ENCODE peak calls at places on chromosomes 13 and 19, in six cellular contexts. One of them, this sample, is unnamed.

GRCh38 chr19:1746401-1747284 is 6.7 kb upstream of the ONECUT3 start:
- DNase-seq in K562: no peak
- DNase-seq in GM12891: no peak
- DNase-seq in H1: peak
- DNase-seq in GM12878: no peak
- DNase-seq in HepG2: no peak
- DNase-seq in this sample: no peak

GRCh38 chr13:43785166-43785680 is 1.5 kb downstream of the ENOX1 start:
- DNase-seq in K562: no peak
- DNase-seq in GM12891: no peak
- DNase-seq in H1: no peak
- DNase-seq in GM12878: no peak
- DNase-seq in HepG2: no peak
- DNase-seq in this sample: no peak

GRCh38 chr19:35278578-35279284 is 3.6 kb upstream of the HAMP start:
- DNase-seq in K562: no peak
- DNase-seq in GM12891: no peak
- DNase-seq in H1: no peak
- DNase-seq in GM12878: no peak
- DNase-seq in HepG2: no peak
- DNase-seq in this sample: no peak

GRCh38 chr19:12784871-12785430 is 6.3 kb upstream of the JUNB start:
- DNase-seq in K562: no peak
- DNase-seq in GM12891: no peak
- DNase-seq in H1: no peak
- DNase-seq in GM12878: no peak
- DNase-seq in HepG2: no peak
- DNase-seq in this sample: no peak

GRCh38 chr13:113814435-113814821 is 49.4 kb downstream of the GAS6 start:
- DNase-seq in K562: no peak
- DNase-seq in GM12891: no peak
- DNase-seq in H1: no peak
- DNase-seq in GM12878: no peak
- DNase-seq in HepG2: no peak
- DNase-seq in this sample: no peak

GRCh38 chr13:88979465-88980180 is 1308.5 kb downstream of the SLITRK5 start:
- DNase-seq in K562: no peak
- DNase-seq in GM12891: no peak
- DNase-seq in H1: no peak
- DNase-seq in GM12878: no peak
- DNase-seq in HepG2: no peak
- DNase-seq in this sample: no peak

GRCh38 chr19:54469496-54469934 is 3.6 kb downstream of the CDC42EP5 start:
- DNase-seq in K562: no peak
- DNase-seq in GM12891: no peak
- DNase-seq in H1: no peak
- DNase-seq in GM12878: no peak
- DNase-seq in HepG2: no peak
- DNase-seq in this sample: no peak

GRCh38 chr19:40423938-40424337 is 1.9 kb downstream of the SERTAD1 start:
- DNase-seq in K562: no peak
- DNase-seq in GM12891: no peak
- DNase-seq in H1: no peak
- DNase-seq in GM12878: no peak
- DNase-seq in HepG2: no peak
- DNase-seq in this sample: no peak

GRCh38 chr13:51801631-51802099 is 2.3 kb downstream of the DHRS12 start:
- DNase-seq in K562: no peak
- DNase-seq in GM12891: no peak
- DNase-seq in H1: no peak
- DNase-seq in GM12878: no peak
- DNase-seq in HepG2: no peak
- DNase-seq in this sample: no peak

GRCh38 chr19:8194528-8195275 is 14.5 kb upstream of the CERS4 start:
- DNase-seq in K562: no peak
- DNase-seq in GM12891: no peak
- DNase-seq in H1: no peak
- DNase-seq in GM12878: no peak
- DNase-seq in HepG2: no peak
- DNase-seq in this sample: no peak

GRCh38 chr19:34215666-34216038 is 38.7 kb upstream of the GARRE1 start:
- DNase-seq in K562: no peak
- DNase-seq in GM12891: no peak
- DNase-seq in H1: no peak
- DNase-seq in GM12878: no peak
- DNase-seq in HepG2: no peak
- DNase-seq in this sample: no peak

GRCh38 chr19:48714759-48715261 is 4.7 kb downstream of the MAMSTR start:
- DNase-seq in K562: no peak
- DNase-seq in GM12891: no peak
- DNase-seq in H1: no peak
- DNase-seq in GM12878: no peak
- DNase-seq in HepG2: no peak
- DNase-seq in this sample: no peak

GRCh38 chr13:60170414-60170813 is 6.7 kb upstream of the DIAPH3 start:
- DNase-seq in K562: no peak
- DNase-seq in GM12891: no peak
- DNase-seq in H1: no peak
- DNase-seq in GM12878: no peak
- DNase-seq in HepG2: no peak
- DNase-seq in this sample: no peak

GRCh38 chr19:2785244-2786000 is at the start of gene THOP1:
- DNase-seq in K562: peak
- DNase-seq in GM12891: peak
- DNase-seq in H1: peak
- DNase-seq in GM12878: peak
- DNase-seq in HepG2: peak
- DNase-seq in this sample: peak
- TF ChIP-seq POLR2AphosphoS5 in K562: peak
- TF ChIP-seq POLR2AphosphoS5 in GM12891: peak
- TF ChIP-seq POLR2AphosphoS5 in H1: peak
- TF ChIP-seq POLR2AphosphoS5 in GM12878: peak
- TF ChIP-seq POLR2AphosphoS5 in HepG2: peak
- TF ChIP-seq POLR2AphosphoS5 in this sample: peak

GRCh38 chr19:56253737-56254136 is 18.8 kb upstream of the EDDM13 start:
- DNase-seq in K562: peak
- DNase-seq in GM12891: peak
- DNase-seq in H1: no peak
- DNase-seq in GM12878: no peak
- DNase-seq in HepG2: peak
- DNase-seq in this sample: no peak
- TF ChIP-seq TAF1 in K562: no peak
- TF ChIP-seq TAF1 in GM12891: no peak
- TF ChIP-seq TAF1 in H1: no peak
- TF ChIP-seq TAF1 in GM12878: no peak
- TF ChIP-seq TAF1 in HepG2: no peak
- TF ChIP-seq TAF1 in this sample: no peak

GRCh38 chr19:41699231-41699967 is 9.0 kb upstream of the CEACAM5 start:
- DNase-seq in K562: no peak
- DNase-seq in GM12891: no peak
- DNase-seq in H1: no peak
- DNase-seq in GM12878: no peak
- DNase-seq in HepG2: no peak
- DNase-seq in this sample: no peak
- TF ChIP-seq POLR2A in K562: no peak
- TF ChIP-seq POLR2A in GM12891: no peak
- TF ChIP-seq POLR2A in H1: no peak
- TF ChIP-seq POLR2A in GM12878: no peak
- TF ChIP-seq POLR2A in HepG2: no peak
- TF ChIP-seq POLR2A in this sample: no peak

GRCh38 chr19:39409207-39409885 is 2.7 kb downstream of the ZFP36 start:
- DNase-seq in K562: peak
- DNase-seq in GM12891: no peak
- DNase-seq in H1: peak
- DNase-seq in GM12878: no peak
- DNase-seq in HepG2: peak
- DNase-seq in this sample: no peak
- TF ChIP-seq POLR2AphosphoS5 in K562: peak
- TF ChIP-seq POLR2AphosphoS5 in GM12891: no peak
- TF ChIP-seq POLR2AphosphoS5 in H1: peak
- TF ChIP-seq POLR2AphosphoS5 in GM12878: peak
- TF ChIP-seq POLR2AphosphoS5 in HepG2: peak
- TF ChIP-seq POLR2AphosphoS5 in this sample: no peak

GRCh38 chr19:44767295-44768180 is 10.2 kb upstream of the CBLC start:
- DNase-seq in K562: no peak
- DNase-seq in GM12891: no peak
- DNase-seq in H1: no peak
- DNase-seq in GM12878: no peak
- DNase-seq in HepG2: no peak
- DNase-seq in this sample: no peak

GRCh38 chr19:44765949-44766335 is 11.7 kb upstream of the CBLC start:
- DNase-seq in K562: no peak
- DNase-seq in GM12891: no peak
- DNase-seq in H1: no peak
- DNase-seq in GM12878: no peak
- DNase-seq in HepG2: no peak
- DNase-seq in this sample: no peak

GRCh38 chr19:44762033-44762432 is 13.5 kb downstream of the BCL3 start:
- DNase-seq in K562: no peak
- DNase-seq in GM12891: no peak
- DNase-seq in H1: no peak
- DNase-seq in GM12878: no peak
- DNase-seq in HepG2: no peak
- DNase-seq in this sample: no peak

GRCh38 chr19:44770550-44771257 is 7.0 kb upstream of the CBLC start:
- DNase-seq in K562: peak
- DNase-seq in GM12891: peak
- DNase-seq in H1: peak
- DNase-seq in GM12878: peak
- DNase-seq in HepG2: peak
- DNase-seq in this sample: peak

GRCh38 chr19:44764975-44765948 is 12.4 kb upstream of the CBLC start:
- DNase-seq in K562: no peak
- DNase-seq in GM12891: no peak
- DNase-seq in H1: no peak
- DNase-seq in GM12878: no peak
- DNase-seq in HepG2: peak
- DNase-seq in this sample: no peak
- TF ChIP-seq TAF1 in K562: no peak
- TF ChIP-seq TAF1 in GM12891: no peak
- TF ChIP-seq TAF1 in H1: no peak
- TF ChIP-seq TAF1 in GM12878: no peak
- TF ChIP-seq TAF1 in HepG2: no peak
- TF ChIP-seq TAF1 in this sample: no peak